ENCODE peak calls at places on chromosomes 12 and 14, in six cellular contexts. Y is mesenchymal stem cell, F is IMR-90, A is mesendoderm, O is neuronal stem cell, G is H1. D is an unnamed sample.
A peak's percentile ranks its signal among the peaks of the same experiment; 100 is the strongest.

GRCh38 chr12:91183565-91183964 is 948 bp upstream of the DCN start:
- DNase-seq in Y (no peak), F (peak; percentile 19), A (no peak), O (no peak), G (no peak), D (no peak)

GRCh38 chr14:36657409-36658090 is 4.1 kb upstream of the PAX9 start:
- DNase-seq in Y (peak; percentile 37), F (no peak), A (peak; percentile 60), O (no peak), G (peak; percentile 78), D (peak; percentile 64)

GRCh38 chr12:12079291-12079690 is 8.6 kb downstream of the BCL2L14 start:
- DNase-seq in Y (peak; percentile 67), F (peak; percentile 39), A (peak; percentile 69), O (no peak), G (no peak), D (no peak)

GRCh38 chr12:73187765-73188164 is 915.6 kb downstream of the TRHDE start:
- DNase-seq in Y (no peak), F (no peak), A (no peak), O (no peak), G (no peak), D (no peak)

GRCh38 chr12:39723831-39724230 is 104.2 kb upstream of the ABCD2 start:
- DNase-seq in Y (peak; percentile 7), F (no peak), A (peak; percentile 34), O (no peak), G (no peak), D (peak; percentile 30)

GRCh38 chr14:91211017-91211416 is 33.5 kb downstream of the GPR68 start:
- DNase-seq in Y (no peak), F (no peak), A (no peak), O (no peak), G (no peak), D (no peak)

GRCh38 chr14:69886843-69887242 is 7.6 kb downstream of the SMOC1 start:
- DNase-seq in Y (peak; percentile 1), F (peak; percentile 85), A (no peak), O (no peak), G (no peak), D (no peak)

GRCh38 chr12:49583361-49584094 is 15.6 kb upstream of the MCRS1 start:
- DNase-seq in Y (no peak), F (peak; percentile 44), A (no peak), O (no peak), G (no peak), D (no peak)

GRCh38 chr12:42794811-42795210 is 205.3 kb upstream of the PRICKLE1 start:
- DNase-seq in Y (no peak), F (peak; percentile 79), A (no peak), O (no peak), G (no peak), D (no peak)

GRCh38 chr12:1553987-1554982 is 40.1 kb downstream of the FBXL14 start:
- DNase-seq in Y (no peak), F (no peak), A (no peak), O (no peak), G (no peak), D (peak; percentile 28)

GRCh38 chr12:30756074-30756473 is 1.3 kb upstream of the CAPRIN2 start:
- DNase-seq in Y (no peak), F (no peak), A (no peak), O (no peak), G (no peak), D (no peak)

GRCh38 chr12:6145584-6145983 is 21.1 kb upstream of the VWF start:
- DNase-seq in Y (no peak), F (no peak), A (no peak), O (no peak), G (no peak), D (no peak)

GRCh38 chr12:8658361-8658760 is 4.3 kb downstream of the MFAP5 start:
- DNase-seq in Y (no peak), F (peak; percentile 50), A (peak; percentile 79), O (no peak), G (no peak), D (no peak)

GRCh38 chr12:74725154-74725553 is 187.5 kb downstream of the ATXN7L3B start:
- DNase-seq in Y (no peak), F (peak; percentile 46), A (no peak), O (no peak), G (no peak), D (no peak)

GRCh38 chr14:96351986-96352385 is 11.2 kb downstream of the ATG2B start:
- DNase-seq in Y (peak; percentile 66), F (peak; percentile 39), A (no peak), O (no peak), G (no peak), D (no peak)

GRCh38 chr12:13952096-13952495 is 29.3 kb downstream of the GRIN2B start:
- DNase-seq in Y (no peak), F (no peak), A (no peak), O (no peak), G (no peak), D (no peak)

GRCh38 chr14:48563465-48563864 is 888.1 kb upstream of the MDGA2 start:
- DNase-seq in Y (no peak), F (peak; percentile 22), A (peak; percentile 7), O (no peak), G (no peak), D (peak; percentile 90)

GRCh38 chr14:101480747-101481530 is 80.4 kb upstream of the DIO3 start:
- DNase-seq in Y (no peak), F (peak; percentile 82), A (no peak), O (no peak), G (no peak), D (peak; percentile 15)

GRCh38 chr12:121238086-121238485 is 28.2 kb downstream of the P2RX4 start:
- DNase-seq in Y (no peak), F (no peak), A (no peak), O (no peak), G (no peak), D (no peak)

GRCh38 chr12:24560192-24560591 is 388.7 kb downstream of the BCAT1 start:
- DNase-seq in Y (peak; percentile 53), F (peak; percentile 35), A (no peak), O (no peak), G (no peak), D (no peak)

GRCh38 chr12:15534322-15534721 is 212.0 kb downstream of the PTPRO start:
- DNase-seq in Y (peak; percentile 62), F (peak; percentile 47), A (no peak), O (no peak), G (no peak), D (no peak)

GRCh38 chr14:101499080-101499479 is 62.2 kb upstream of the DIO3 start:
- DNase-seq in Y (no peak), F (no peak), A (no peak), O (no peak), G (no peak), D (peak; percentile 11)

GRCh38 chr12:67446716-67447115 is 177.6 kb downstream of the CAND1 start:
- DNase-seq in Y (no peak), F (no peak), A (no peak), O (no peak), G (no peak), D (no peak)

GRCh38 chr12:130800312-130800711 is 38.7 kb downstream of the STX2 start:
- DNase-seq in Y (no peak), F (no peak), A (no peak), O (no peak), G (no peak), D (no peak)

GRCh38 chr12:18165422-18165871 is 75.5 kb upstream of the RERGL start:
- DNase-seq in Y (peak; percentile 57), F (peak; percentile 20), A (no peak), O (no peak), G (no peak), D (no peak)

GRCh38 chr12:121518656-121519055 is 62.2 kb downstream of the KDM2B start:
- DNase-seq in Y (no peak), F (no peak), A (no peak), O (no peak), G (no peak), D (no peak)

GRCh38 chr12:45619736-45620135 is 109.8 kb upstream of the ARID2 start:
- DNase-seq in Y (no peak), F (no peak), A (no peak), O (no peak), G (no peak), D (no peak)

GRCh38 chr14:99270491-99271287 is 1.3 kb downstream of the BCL11B start:
- DNase-seq in Y (no peak), F (no peak), A (peak; percentile 80), O (no peak), G (peak; percentile 85), D (peak; percentile 69)

DNA sequence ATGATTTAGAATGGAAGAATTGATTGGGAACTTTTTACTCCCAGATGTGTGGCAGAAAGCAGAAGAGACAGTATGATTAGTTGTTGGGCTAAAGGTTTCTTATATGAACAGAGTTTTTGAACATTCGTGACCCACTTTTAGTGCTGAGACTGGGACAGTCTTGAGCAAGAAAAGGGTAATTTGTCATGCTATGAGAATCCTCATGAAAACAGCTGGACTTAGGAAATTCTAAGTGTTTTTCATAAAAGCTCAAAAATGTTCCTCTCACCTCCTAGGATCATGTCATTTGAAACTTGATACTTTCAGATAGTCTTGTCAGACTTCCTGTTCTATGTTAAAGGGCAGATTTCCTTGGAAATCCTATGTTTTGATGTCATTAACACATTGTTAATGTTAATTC is 86.1 kb downstream of the MGAT4C start:
- DNase-seq in Y (peak; percentile 32), F (no peak), A (no peak), O (no peak), G (no peak), D (no peak)
- H2BK15ac ChIP-seq in Y (no peak overlapping the region), F (no peak overlapping the region), A (no peak overlapping the region), O (no peak overlapping the region), G (no peak overlapping the region), D (no peak overlapping the region)

DNA sequence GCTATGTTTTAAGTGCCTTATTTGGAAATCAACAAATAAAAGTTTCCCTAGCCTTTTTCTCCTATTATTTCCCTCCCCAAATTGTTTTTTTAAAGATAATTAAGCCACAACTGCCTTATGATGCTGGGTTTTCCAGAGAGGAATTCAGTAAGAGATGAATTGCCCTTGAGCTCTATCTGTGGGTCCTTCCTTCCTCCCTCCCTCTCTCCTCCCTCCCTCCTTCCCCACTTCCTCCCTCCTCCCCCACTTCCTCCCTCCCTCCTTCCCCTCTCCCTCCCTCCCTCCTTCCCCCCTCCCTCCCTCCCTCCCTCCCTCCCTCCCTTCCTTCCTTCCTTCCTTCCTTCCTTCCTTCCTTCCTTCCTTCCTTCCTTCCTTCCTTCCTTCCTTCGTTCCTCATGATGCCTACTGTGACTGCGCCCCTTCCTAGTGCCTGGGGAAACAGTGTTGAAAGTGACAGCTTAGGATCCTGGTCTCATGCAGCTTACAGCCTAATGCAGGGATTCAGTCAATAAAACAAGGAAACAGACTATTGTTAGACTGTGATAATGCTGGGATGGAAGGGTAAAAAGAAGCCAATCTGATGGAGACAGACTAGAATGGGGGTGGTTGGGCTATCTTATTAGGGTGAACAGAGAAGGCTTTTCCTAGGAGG is 1417.1 kb downstream of the AACS start:
- DNase-seq in Y (no peak), F (no peak), A (no peak), O (no peak), G (no peak), D (no peak)
- H3K27ac ChIP-seq in Y (no peak overlapping the region), F (no peak overlapping the region), A (no peak overlapping the region), O (no peak overlapping the region), G (no peak overlapping the region), D (no peak overlapping the region)

DNA sequence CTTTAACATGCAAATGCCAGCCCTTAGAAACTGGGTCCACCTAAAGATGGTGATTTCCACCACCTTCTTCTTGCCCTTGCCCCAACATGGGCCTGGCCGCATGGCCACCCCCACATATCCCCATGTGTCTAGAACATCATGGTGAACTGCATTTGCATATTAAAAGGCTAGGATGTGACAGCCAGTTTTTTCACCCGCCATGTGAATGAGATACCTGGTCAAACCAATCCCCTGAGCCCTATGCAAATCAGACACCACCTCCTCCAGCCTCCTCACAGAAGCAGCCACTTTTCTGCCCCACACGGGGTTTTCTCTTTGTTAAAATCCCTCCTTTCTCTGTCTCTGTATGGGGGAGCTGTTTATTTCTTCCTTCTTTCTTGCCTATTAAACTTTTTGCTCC is 1322.5 kb downstream of the FSCB start:
- DNase-seq in Y (no peak), F (no peak), A (peak; percentile 1), O (no peak), G (no peak), D (peak; percentile 50)
- H3K23ac ChIP-seq in Y (no peak overlapping the region), F (no peak overlapping the region), A (no peak overlapping the region), O (no peak overlapping the region), G (no peak overlapping the region), D (no peak overlapping the region)

GRCh38 chr14:75025876-75026275 is 23.2 kb downstream of the EIF2B2 start:
- DNase-seq in Y (no peak), F (no peak), A (no peak), O (no peak), G (no peak), D (no peak)
- H2BK15ac ChIP-seq in Y (no peak overlapping the region), F (peak overlapping the region; percentile 49), A (no peak overlapping the region), O (no peak overlapping the region), G (no peak overlapping the region), D (no peak overlapping the region)